ENCODE peak calls at places on chromosomes 7 and 10, in seven cellular contexts. One of them, this sample, is unnamed.

GRCh38 chr10:127117125-127117524 is 79.3 kb downstream of the INSYN2A start:
- DNase-seq in HCT116: no peak
- DNase-seq in IMR-90: peak; percentile 64
- DNase-seq in A549: peak; percentile 18
- DNase-seq in K562: peak; percentile 20
- DNase-seq in GM12878: no peak
- DNase-seq in HepG2: peak; percentile 12
- DNase-seq in this sample: peak; percentile 13

GRCh38 chr10:86371691-86372090 is 5.1 kb upstream of the GRID1 start:
- DNase-seq in HCT116: no peak
- DNase-seq in IMR-90: no peak
- DNase-seq in A549: no peak
- DNase-seq in K562: no peak
- DNase-seq in GM12878: no peak
- DNase-seq in HepG2: no peak
- DNase-seq in this sample: no peak

GRCh38 chr10:72756674-72757385 is 64.9 kb downstream of the MCU start:
- DNase-seq in HCT116: no peak
- DNase-seq in IMR-90: peak; percentile 50
- DNase-seq in A549: no peak
- DNase-seq in K562: no peak
- DNase-seq in GM12878: no peak
- DNase-seq in HepG2: no peak
- DNase-seq in this sample: peak; percentile 19

GRCh38 chr10:2508971-2509605 is 558.3 kb upstream of the PFKP start:
- DNase-seq in HCT116: no peak
- DNase-seq in IMR-90: peak; percentile 6
- DNase-seq in A549: no peak
- DNase-seq in K562: no peak
- DNase-seq in GM12878: no peak
- DNase-seq in HepG2: no peak
- DNase-seq in this sample: no peak

GRCh38 chr7:116138202-116138801 is 72.0 kb upstream of the TES start:
- DNase-seq in HCT116: peak; percentile 48
- DNase-seq in IMR-90: peak; percentile 83
- DNase-seq in A549: peak; percentile 72
- DNase-seq in K562: peak; percentile 70
- DNase-seq in GM12878: no peak
- DNase-seq in HepG2: peak; percentile 52
- DNase-seq in this sample: no peak

GRCh38 chr7:78326189-78326588 is 527.6 kb downstream of the PHTF2 start:
- DNase-seq in HCT116: no peak
- DNase-seq in IMR-90: peak; percentile 60
- DNase-seq in A549: no peak
- DNase-seq in K562: no peak
- DNase-seq in GM12878: no peak
- DNase-seq in HepG2: no peak
- DNase-seq in this sample: no peak

GRCh38 chr7:64947252-64948000 is 43.4 kb downstream of the ZNF117 start:
- DNase-seq in HCT116: no peak
- DNase-seq in IMR-90: no peak
- DNase-seq in A549: no peak
- DNase-seq in K562: no peak
- DNase-seq in GM12878: no peak
- DNase-seq in HepG2: no peak
- DNase-seq in this sample: no peak

GRCh38 chr7:111982804-111983203 is 223.4 kb downstream of the DOCK4 start:
- DNase-seq in HCT116: no peak
- DNase-seq in IMR-90: peak; percentile 74
- DNase-seq in A549: no peak
- DNase-seq in K562: no peak
- DNase-seq in GM12878: no peak
- DNase-seq in HepG2: no peak
- DNase-seq in this sample: no peak

GRCh38 chr10:92886334-92886961 is 38.1 kb downstream of the EXOC6 start:
- DNase-seq in HCT116: no peak
- DNase-seq in IMR-90: peak; percentile 58
- DNase-seq in A549: peak; percentile 48
- DNase-seq in K562: no peak
- DNase-seq in GM12878: no peak
- DNase-seq in HepG2: peak; percentile 16
- DNase-seq in this sample: no peak

GRCh38 chr7:142960955-142961512 is 1.1 kb downstream of the KEL start:
- DNase-seq in HCT116: peak; percentile 6
- DNase-seq in IMR-90: no peak
- DNase-seq in A549: no peak
- DNase-seq in K562: peak; percentile 74
- DNase-seq in GM12878: no peak
- DNase-seq in HepG2: no peak
- DNase-seq in this sample: no peak

GRCh38 chr10:122333037-122333436 is 41.5 kb upstream of the PLEKHA1 start:
- DNase-seq in HCT116: no peak
- DNase-seq in IMR-90: no peak
- DNase-seq in A549: no peak
- DNase-seq in K562: no peak
- DNase-seq in GM12878: no peak
- DNase-seq in HepG2: no peak
- DNase-seq in this sample: no peak

GRCh38 chr7:1666251-1666778 is 3.8 kb upstream of the ELFN1 start:
- DNase-seq in HCT116: no peak
- DNase-seq in IMR-90: no peak
- DNase-seq in A549: peak; percentile 51
- DNase-seq in K562: no peak
- DNase-seq in GM12878: no peak
- DNase-seq in HepG2: no peak
- DNase-seq in this sample: peak; percentile 59

GRCh38 chr10:84541289-84541637 is 212.9 kb downstream of the CCSER2 start:
- DNase-seq in HCT116: no peak
- DNase-seq in IMR-90: no peak
- DNase-seq in A549: peak; percentile 46
- DNase-seq in K562: peak; percentile 35
- DNase-seq in GM12878: no peak
- DNase-seq in HepG2: peak; percentile 67
- DNase-seq in this sample: no peak

GRCh38 chr7:85154282-85154937 is 32.4 kb downstream of the SEMA3D start:
- DNase-seq in HCT116: no peak
- DNase-seq in IMR-90: no peak
- DNase-seq in A549: no peak
- DNase-seq in K562: no peak
- DNase-seq in GM12878: no peak
- DNase-seq in HepG2: no peak
- DNase-seq in this sample: no peak

DNA sequence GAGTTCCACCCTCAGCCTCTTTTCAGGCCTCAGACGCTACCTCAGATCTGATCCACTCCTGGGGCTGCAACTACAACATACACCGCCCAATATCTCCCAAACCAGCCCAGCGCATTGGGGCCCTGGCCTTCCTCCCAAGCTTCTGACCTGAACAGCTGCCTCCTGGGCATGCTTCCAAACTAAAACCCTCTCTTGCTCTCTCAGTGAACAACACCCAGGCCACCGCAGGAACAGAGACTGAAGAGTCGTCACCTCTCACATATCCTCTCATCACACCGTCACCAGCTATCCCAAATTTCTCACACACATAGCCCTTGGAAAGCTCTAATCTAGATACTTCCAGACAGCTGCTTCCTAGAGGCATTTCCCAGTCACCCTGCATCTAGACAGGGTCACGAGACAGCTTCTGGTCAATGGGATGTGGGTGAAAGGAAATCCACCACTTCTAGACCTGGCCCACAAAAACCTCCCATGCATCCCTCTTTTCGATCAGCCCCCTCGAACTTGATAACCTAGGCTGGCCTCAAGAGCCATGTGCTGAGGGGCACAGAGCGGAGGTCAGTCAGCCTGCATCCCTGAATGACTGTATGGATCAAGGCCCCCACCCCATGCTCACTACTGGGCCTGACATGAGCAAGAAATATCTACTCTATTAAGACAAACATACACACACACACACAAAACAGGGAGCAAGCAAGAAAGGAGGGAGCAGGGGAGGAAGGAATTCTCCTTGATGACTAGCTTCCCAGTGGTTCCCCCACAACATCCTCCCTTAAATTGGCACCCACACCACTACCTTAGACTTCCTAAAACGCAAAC is 1.8 kb downstream of the PARP12 start:
- DNase-seq in HCT116: no peak
- DNase-seq in IMR-90: peak; percentile 75
- DNase-seq in A549: no peak
- DNase-seq in K562: peak; percentile 90
- DNase-seq in GM12878: no peak
- DNase-seq in HepG2: no peak
- DNase-seq in this sample: peak; percentile 41
- TF ChIP-seq POLR2A in HCT116: no peak
- TF ChIP-seq POLR2A in IMR-90: no peak
- TF ChIP-seq POLR2A in A549: no peak
- TF ChIP-seq POLR2A in K562: no peak
- TF ChIP-seq POLR2A in GM12878: no peak
- TF ChIP-seq POLR2A in HepG2: no peak
- TF ChIP-seq POLR2A in this sample: no peak

GRCh38 chr7:149827089-149827981 is 10.8 kb upstream of the ZNF862 start:
- DNase-seq in HCT116: no peak
- DNase-seq in IMR-90: no peak
- DNase-seq in A549: no peak
- DNase-seq in K562: peak; percentile 74
- DNase-seq in GM12878: no peak
- DNase-seq in HepG2: no peak
- DNase-seq in this sample: no peak
- TF ChIP-seq CEBPB in HCT116: no peak
- TF ChIP-seq CEBPB in IMR-90: no peak
- TF ChIP-seq CEBPB in A549: no peak
- TF ChIP-seq CEBPB in K562: no peak
- TF ChIP-seq CEBPB in GM12878: no peak
- TF ChIP-seq CEBPB in HepG2: no peak
- TF ChIP-seq CEBPB in this sample: no peak

GRCh38 chr10:3786295-3786981 is 1.4 kb upstream of the KLF6 start:
- DNase-seq in HCT116: peak; percentile 71
- DNase-seq in IMR-90: peak; percentile 42
- DNase-seq in A549: peak; percentile 30
- DNase-seq in K562: peak; percentile 63
- DNase-seq in GM12878: no peak
- DNase-seq in HepG2: peak; percentile 85
- DNase-seq in this sample: peak; percentile 68
- TF ChIP-seq POLR2A in HCT116: peak; percentile 18
- TF ChIP-seq POLR2A in IMR-90: peak; percentile 88
- TF ChIP-seq POLR2A in A549: peak; percentile 25
- TF ChIP-seq POLR2A in K562: peak; percentile 49
- TF ChIP-seq POLR2A in GM12878: peak; percentile 58
- TF ChIP-seq POLR2A in HepG2: peak; percentile 72
- TF ChIP-seq POLR2A in this sample: peak; percentile 45

DNA sequence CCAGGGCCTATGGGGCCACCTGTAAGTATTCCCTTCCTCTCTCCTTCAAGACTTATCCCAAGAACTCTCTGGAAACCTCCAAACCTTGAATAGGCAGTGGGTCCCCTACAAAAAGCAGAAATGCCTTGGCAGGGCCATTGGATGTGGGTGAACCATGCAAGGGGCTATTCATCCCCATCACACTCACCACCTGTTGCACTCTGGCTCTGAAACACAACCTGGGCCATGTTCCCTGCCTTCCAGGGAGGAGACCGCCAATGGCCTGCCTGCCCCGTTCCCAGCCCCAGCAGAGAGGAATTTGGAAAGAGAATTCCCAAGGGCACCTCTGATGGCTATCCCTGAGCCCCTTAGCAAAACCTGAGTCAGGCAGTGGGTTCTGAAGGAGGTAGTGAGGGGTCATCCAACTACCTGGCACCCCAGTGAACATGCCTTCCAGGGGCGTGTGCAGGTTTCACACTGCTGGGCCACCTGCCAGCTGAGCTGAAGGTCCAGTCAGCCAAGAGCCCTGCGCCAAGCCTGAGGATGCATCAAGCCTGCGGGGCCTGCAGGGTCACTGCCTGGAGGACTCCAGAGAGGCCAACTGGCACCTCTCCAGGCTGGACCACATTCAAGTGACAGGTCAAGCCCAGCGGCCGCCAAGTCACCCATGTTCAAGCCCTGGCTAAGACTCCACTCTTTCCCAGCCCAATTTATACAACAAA is 101.3 kb downstream of the COL13A1 start:
- DNase-seq in HCT116: no peak
- DNase-seq in IMR-90: no peak
- DNase-seq in A549: no peak
- DNase-seq in K562: no peak
- DNase-seq in GM12878: no peak
- DNase-seq in HepG2: no peak
- DNase-seq in this sample: no peak
- TF ChIP-seq CEBPB in HCT116: no peak
- TF ChIP-seq CEBPB in IMR-90: no peak
- TF ChIP-seq CEBPB in A549: no peak
- TF ChIP-seq CEBPB in K562: no peak
- TF ChIP-seq CEBPB in GM12878: no peak
- TF ChIP-seq CEBPB in HepG2: no peak
- TF ChIP-seq CEBPB in this sample: no peak

This sample was measured in H1.